ENCODE peak calls at places on chromosomes 4 and X, in seven cellular contexts. B, X, L, T, V, F and E are unnamed samples.

GRCh38 chrX:123340691-123341090 is 156.6 kb downstream of the GRIA3 start:
- DNase-seq in B (no peak), X (no peak), L (no peak), T (no peak), V (no peak), F (no peak), E (no peak)

GRCh38 chr4:156977435-156978160 is 6.0 kb upstream of the PDGFC start:
- DNase-seq in B (no peak), X (no peak), L (no peak), T (no peak), V (no peak), F (no peak), E (no peak)

GRCh38 chr4:84647307-84647884 is 64.5 kb downstream of the CDS1 start:
- DNase-seq in B (no peak), X (no peak), L (no peak), T (no peak), V (no peak), F (no peak), E (no peak)

GRCh38 chr4:38989487-38989886 is 42.7 kb downstream of the TMEM156 start:
- DNase-seq in B (no peak), X (no peak), L (no peak), T (no peak), V (no peak), F (no peak), E (no peak)

GRCh38 chr4:100823066-100823992 is 305.5 kb upstream of the EMCN start:
- DNase-seq in B (no peak), X (no peak), L (peak; percentile 26), T (peak; percentile 82), V (no peak), F (peak; percentile 68), E (no peak)

GRCh38 chrX:44462851-44463250 is 79.8 kb downstream of the FUNDC1 start:
- DNase-seq in B (no peak), X (no peak), L (no peak), T (no peak), V (no peak), F (no peak), E (no peak)

GRCh38 chr4:155604718-155605601 is 61.7 kb upstream of the GUCY1A1 start:
- DNase-seq in B (no peak), X (no peak), L (no peak), T (no peak), V (no peak), F (no peak), E (no peak)

GRCh38 chr4:151468715-151469696 is 60.0 kb downstream of the FHIP1A start:
- DNase-seq in B (no peak), X (no peak), L (no peak), T (no peak), V (no peak), F (no peak), E (no peak)

GRCh38 chr4:3255611-3256186 is 6.7 kb downstream of the MSANTD1 start:
- DNase-seq in B (peak; percentile 22), X (no peak), L (no peak), T (no peak), V (no peak), F (no peak), E (no peak)

GRCh38 chrX:15564981-15565579 is 35.7 kb downstream of the ACE2 start:
- DNase-seq in B (peak; percentile 46), X (peak; percentile 27), L (peak; percentile 53), T (peak; percentile 20), V (peak; percentile 23), F (peak; percentile 9), E (peak; percentile 7)

GRCh38 chr4:7240341-7240740 is 48.0 kb downstream of the SORCS2 start:
- DNase-seq in B (no peak), X (peak; percentile 57), L (no peak), T (no peak), V (no peak), F (no peak), E (no peak)

GRCh38 chr4:76748649-76749048 is 149.3 kb downstream of the SOWAHB start:
- DNase-seq in B (no peak), X (peak; percentile 56), L (no peak), T (peak; percentile 12), V (no peak), F (no peak), E (peak; percentile 58)

GRCh38 chr4:86307432-86307831 is 52.4 kb downstream of the MAPK10 start:
- DNase-seq in B (no peak), X (no peak), L (no peak), T (no peak), V (no peak), F (no peak), E (no peak)

GRCh38 chrX:144616317-144616716 is 631.0 kb upstream of the SPANXN1 start:
- DNase-seq in B (no peak), X (no peak), L (no peak), T (no peak), V (no peak), F (no peak), E (no peak)

GRCh38 chrX:154731881-154732280 is 19.0 kb downstream of the GAB3 start:
- DNase-seq in B (no peak), X (no peak), L (no peak), T (no peak), V (no peak), F (no peak), E (no peak)

GRCh38 chr4:106529348-106530033 is 160.9 kb upstream of the GIMD1 start:
- DNase-seq in B (no peak), X (no peak), L (peak; percentile 35), T (no peak), V (no peak), F (no peak), E (no peak)

GRCh38 chrX:9532349-9532748 is 67.5 kb downstream of the TBL1X start:
- DNase-seq in B (no peak), X (no peak), L (no peak), T (no peak), V (no peak), F (no peak), E (no peak)

GRCh38 chrX:48896611-48897011 is 957 bp downstream of the TIMM17B start:
- DNase-seq in B (no peak), X (no peak), L (no peak), T (no peak), V (no peak), F (no peak), E (no peak)

GRCh38 chrX:24493740-24494543 is 28.9 kb downstream of the PDK3 start:
- DNase-seq in B (no peak), X (no peak), L (no peak), T (peak; percentile 38), V (no peak), F (no peak), E (peak; percentile 84)

GRCh38 chr4:126869967-126870366 is 762.8 kb upstream of the INTU start:
- DNase-seq in B (no peak), X (no peak), L (no peak), T (no peak), V (no peak), F (no peak), E (no peak)

GRCh38 chr4:42150653-42151567 is 1.5 kb downstream of the BEND4 start:
- DNase-seq in B (peak; percentile 55), X (peak; percentile 66), L (no peak), T (no peak), V (no peak), F (no peak), E (no peak)

GRCh38 chrX:103330601-103331397 is 760 bp downstream of the TCEAL7 start:
- DNase-seq in B (no peak), X (peak; percentile 56), L (no peak), T (no peak), V (no peak), F (no peak), E (no peak)

GRCh38 chrX:103329991-103330390 is at the start of gene TCEAL7:
- DNase-seq in B (no peak), X (peak; percentile 81), L (no peak), T (no peak), V (no peak), F (no peak), E (no peak)
- TF ChIP-seq JUND in B (no peak), X (no peak), L (no peak), T (no peak), V (no peak), F (no peak), E (no peak)

GRCh38 chrX:125622899-125623298 is 303.2 kb downstream of the TEX13C start:
- DNase-seq in B (no peak), X (no peak), L (no peak), T (no peak), V (peak; percentile 7), F (no peak), E (no peak)

GRCh38 chrX:125627676-125628075 is 308.0 kb downstream of the TEX13C start:
- DNase-seq in B (no peak), X (no peak), L (no peak), T (no peak), V (no peak), F (no peak), E (no peak)

GRCh38 chrX:125628435-125628834 is 308.8 kb downstream of the TEX13C start:
- DNase-seq in B (no peak), X (no peak), L (no peak), T (no peak), V (no peak), F (no peak), E (no peak)
- TF ChIP-seq JUND in B (no peak), X (no peak), L (no peak), T (no peak), V (no peak), F (no peak), E (no peak)

GRCh38 chr4:15653864-15654391 is 1.2 kb downstream of the FBXL5 start:
- DNase-seq in B (no peak), X (peak; percentile 54), L (no peak), T (peak; percentile 31), V (peak; percentile 22), F (no peak), E (no peak)

GRCh38 chr4:15649914-15650545 is 5.1 kb downstream of the FBXL5 start:
- DNase-seq in B (no peak), X (peak; percentile 52), L (peak; percentile 45), T (peak; percentile 59), V (peak; percentile 50), F (peak; percentile 45), E (no peak)

GRCh38 chr4:15651682-15652081 is 3.5 kb downstream of the FBXL5 start:
- DNase-seq in B (no peak), X (no peak), L (no peak), T (no peak), V (no peak), F (no peak), E (no peak)

GRCh38 chr4:15653430-15653829 is 1.7 kb downstream of the FBXL5 start:
- DNase-seq in B (no peak), X (no peak), L (no peak), T (no peak), V (no peak), F (no peak), E (no peak)

GRCh38 chr4:15652191-15652590 is 3.0 kb downstream of the FBXL5 start:
- DNase-seq in B (no peak), X (no peak), L (no peak), T (no peak), V (no peak), F (no peak), E (no peak)
- TF ChIP-seq JUND in B (no peak), X (no peak), L (no peak), T (no peak), V (no peak), F (no peak), E (no peak)

DNA sequence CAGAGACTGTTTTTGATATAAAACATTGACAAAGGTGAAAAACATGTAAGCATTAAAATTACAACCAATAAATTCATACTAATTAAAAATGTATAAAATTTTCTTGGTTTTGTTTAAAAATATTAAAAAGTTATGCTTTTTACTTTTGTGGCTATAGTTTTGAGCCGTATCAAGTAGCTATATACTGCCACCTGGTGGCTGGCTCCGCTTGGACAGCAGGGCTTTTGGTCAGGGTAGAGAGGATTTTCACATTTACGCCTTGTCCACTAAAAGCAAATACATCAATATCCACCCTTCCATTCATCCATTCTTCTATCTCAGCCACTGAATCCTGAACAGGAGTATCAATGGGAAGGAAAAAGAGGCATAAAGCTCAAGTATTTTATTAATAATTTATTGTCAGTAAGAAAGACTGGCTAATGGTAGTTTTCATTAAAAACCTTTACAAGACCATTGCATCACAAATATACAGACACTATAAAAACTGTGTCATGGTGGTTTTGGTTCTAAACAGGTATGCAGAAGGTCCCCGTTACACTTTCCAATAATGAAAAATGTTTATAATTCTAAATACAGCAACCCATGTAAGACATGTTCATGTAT is 32.1 kb upstream of the MTNR1A start:
- DNase-seq in B (peak; percentile 80), X (peak; percentile 62), L (peak; percentile 21), T (peak; percentile 48), V (peak; percentile 61), F (no peak), E (peak; percentile 56)
- TF ChIP-seq JUND in B (no peak), X (no peak), L (no peak), T (no peak), V (no peak), F (no peak), E (no peak)